ENCODE peak calls at places on chromosomes 4 and X, in nine cellular contexts. W, K, M, C, S, G, Z, D and P are unnamed samples.

GRCh38 chr4:72319596-72319995 is 249.4 kb downstream of the ADAMTS3 start:
- DNase-seq in Z (peak), K (no peak), G (no peak), W (peak), D (no peak), C (no peak), S (no peak), M (no peak), P (no peak)

GRCh38 chrX:22742174-22742573 is 257.6 kb upstream of the DDX53 start:
- DNase-seq in C (no peak), K (no peak), D (no peak), W (peak), G (no peak), S (no peak), Z (no peak), M (no peak), P (no peak)

GRCh38 chr4:14218641-14219040 is 591.1 kb upstream of the BOD1L1 start:
- DNase-seq in K (no peak), D (no peak), C (no peak), G (no peak), Z (no peak), S (no peak), M (no peak), W (no peak), P (no peak)

GRCh38 chr4:124526760-124527159 is 185.8 kb downstream of the ANKRD50 start:
- DNase-seq in D (no peak), C (no peak), K (no peak), M (no peak), S (no peak), G (no peak), Z (no peak), W (no peak), P (no peak)

GRCh38 chr4:131302108-131302507 is 1847.0 kb upstream of the PCDH10 start:
- DNase-seq in D (no peak), G (peak), K (peak), C (no peak), Z (no peak), W (no peak), S (no peak), M (no peak), P (no peak)

GRCh38 chr4:166594326-166594946 is 639.9 kb downstream of the SPOCK3 start:
- DNase-seq in D (no peak), Z (no peak), S (no peak), W (peak), K (peak), C (no peak), M (peak), G (peak), P (no peak)

GRCh38 chr4:123597586-123597985 is 201.0 kb downstream of the SPRY1 start:
- DNase-seq in D (no peak), C (no peak), K (no peak), G (no peak), Z (peak), W (peak), M (no peak), S (no peak), P (no peak)

GRCh38 chr4:22312113-22312512 is 203.8 kb downstream of the ADGRA3 start:
- DNase-seq in W (no peak), G (no peak), C (no peak), K (no peak), Z (no peak), M (no peak), S (no peak), D (no peak), P (no peak)

GRCh38 chrX:47697171-47697570 is 38.2 kb upstream of the UXT start:
- DNase-seq in M (no peak), G (no peak), C (no peak), W (peak), Z (no peak), S (no peak), K (no peak), D (no peak), P (no peak)

GRCh38 chrX:40152173-40152705 is 54.5 kb upstream of the BCOR start:
- DNase-seq in K (peak), W (no peak), S (peak), G (peak), D (peak), C (no peak), M (peak), Z (no peak), P (no peak)

GRCh38 chr4:169869487-169869886 is 111.7 kb upstream of the HPF1 start:
- DNase-seq in D (no peak), M (no peak), C (no peak), G (no peak), S (no peak), K (no peak), W (no peak), Z (no peak), P (no peak)

GRCh38 chr4:25847329-25847728 is 15.5 kb downstream of the SEL1L3 start:
- DNase-seq in G (no peak), C (no peak), W (peak), S (no peak), M (no peak), K (no peak), D (no peak), Z (no peak), P (no peak)

GRCh38 chrX:72644946-72645345 is 69.2 kb downstream of the PHKA1 start:
- DNase-seq in Z (no peak), M (no peak), W (no peak), K (no peak), D (no peak), C (no peak), S (no peak), G (no peak), P (no peak)

GRCh38 chr4:99759988-99760387 is 56.6 kb upstream of the DAPP1 start:
- DNase-seq in W (no peak), M (no peak), D (no peak), C (no peak), G (no peak), S (no peak), Z (no peak), K (no peak), P (no peak)

GRCh38 chrX:46873746-46874145 is 36.9 kb downstream of the RP2 start:
- DNase-seq in K (no peak), M (no peak), G (no peak), Z (no peak), W (no peak), D (no peak), S (no peak), C (no peak), P (no peak)

GRCh38 chrX:39985116-39985515 is 112.6 kb downstream of the BCOR start:
- DNase-seq in S (no peak), D (no peak), G (no peak), M (no peak), Z (no peak), W (no peak), C (no peak), K (no peak), P (no peak)

GRCh38 chr4:68209003-68209402 is 36.5 kb downstream of the TMPRSS11B start:
- DNase-seq in C (no peak), M (no peak), D (no peak), K (no peak), G (no peak), Z (no peak), W (no peak), S (no peak), P (no peak)

GRCh38 chr4:71184195-71184781 is 154.5 kb upstream of the SLC4A4 start:
- DNase-seq in C (no peak), Z (no peak), G (peak), W (peak), S (peak), D (no peak), K (peak), M (no peak), P (no peak)

GRCh38 chrX:989959-990510 is 222.4 kb downstream of the CRLF2 start:
- DNase-seq in D (peak), Z (no peak), S (peak), K (peak), W (peak), M (peak), G (peak), C (peak), P (no peak)

GRCh38 chrX:136652822-136653723 is 5.1 kb downstream of the CD40LG start:
- DNase-seq in K (no peak), M (no peak), W (no peak), Z (no peak), G (no peak), S (peak), D (peak), C (no peak), P (no peak)

GRCh38 chrX:125778256-125778655 is 387.8 kb downstream of the DCAF12L2 start:
- DNase-seq in Z (no peak), K (no peak), G (no peak), S (no peak), C (no peak), M (no peak), D (no peak), W (no peak), P (no peak)

GRCh38 chrX:107483976-107484726 is 34.7 kb downstream of the FRMPD3 start:
- DNase-seq in Z (no peak), C (no peak), W (peak), M (peak), S (no peak), K (peak), G (peak), D (peak), P (no peak)

GRCh38 chrX:23911436-23911835 is 3.6 kb downstream of the CXorf58 start:
- DNase-seq in G (no peak), C (no peak), M (no peak), K (no peak), D (no peak), W (no peak), Z (no peak), S (no peak), P (no peak)

GRCh38 chr4:184347251-184348239 is 126.8 kb downstream of the IRF2 start:
- DNase-seq in C (peak), K (peak), S (no peak), G (peak), M (no peak), Z (no peak), D (peak), W (peak), P (no peak)

GRCh38 chr4:99815597-99816011 is 1.0 kb upstream of the DAPP1 start:
- DNase-seq in K (peak), D (no peak), M (no peak), Z (no peak), S (no peak), C (no peak), G (no peak), W (peak), P (no peak)

GRCh38 chr4:11487876-11488545 is 59.3 kb upstream of the HS3ST1 start:
- DNase-seq in W (peak), M (no peak), Z (no peak), S (no peak), D (no peak), G (no peak), K (no peak), C (no peak), P (no peak)
- TF ChIP-seq CTCF in W (no peak), M (no peak), Z (no peak), S (no peak), D (no peak), G (no peak), K (no peak), C (no peak), P (no peak)

DNA sequence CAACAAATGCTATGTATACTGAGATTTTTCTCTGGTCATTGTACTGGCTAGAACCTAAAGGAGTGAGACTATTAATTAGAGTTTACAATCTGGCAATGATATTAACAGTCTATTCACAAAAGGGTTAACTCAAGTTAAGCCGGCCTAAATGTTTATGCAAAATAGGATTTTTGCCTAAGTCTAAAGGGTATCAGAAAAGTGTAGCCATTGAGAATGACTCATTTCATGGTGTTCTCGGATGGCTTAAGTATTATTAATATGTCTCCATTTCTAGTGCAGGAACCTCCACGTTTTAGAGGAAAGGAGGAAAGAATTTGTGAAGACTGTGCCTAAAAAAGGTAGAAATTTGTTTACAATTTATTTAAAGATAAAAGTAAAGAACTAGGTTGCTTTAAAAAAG is 29.8 kb downstream of the DYNLT3 start:
- DNase-seq in W (no peak), K (no peak), Z (no peak), G (no peak), M (no peak), S (no peak), D (no peak), C (no peak), P (no peak)
- H3K27ac ChIP-seq in W (no peak), K (no peak), Z (no peak), G (no peak), M (no peak), S (no peak), D (no peak), C (no peak), P (no peak)

DNA sequence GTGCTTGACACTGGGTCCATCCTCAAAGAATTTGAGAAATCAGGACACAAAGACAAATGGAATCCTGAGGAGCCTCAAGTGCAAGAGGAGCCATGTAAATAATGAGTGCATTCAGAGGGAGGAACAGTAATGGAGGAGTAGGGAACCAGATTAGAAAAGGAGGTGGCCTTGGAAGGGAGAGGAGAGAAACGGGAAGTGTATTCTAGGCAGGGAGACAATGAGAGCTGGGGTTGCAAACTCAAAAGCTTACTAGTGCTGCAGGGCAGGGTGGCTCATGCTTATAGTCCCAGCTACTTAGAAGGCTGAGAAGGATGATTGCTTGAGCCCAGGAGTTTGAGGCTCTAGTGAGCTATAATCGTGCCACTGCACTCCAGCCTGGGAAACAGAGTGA is 113.2 kb upstream of the LSM6 start:
- DNase-seq in K (no peak), G (no peak), Z (no peak), W (no peak), M (no peak), C (no peak), S (no peak), D (no peak), P (no peak)
- TF ChIP-seq CTCF in K (no peak), G (no peak), Z (no peak), W (no peak), M (no peak), C (no peak), S (no peak), D (no peak), P (no peak)

GRCh38 chrX:154047266-154047665 is 27.6 kb upstream of the IRAK1 start:
- DNase-seq in D (no peak), M (no peak), C (no peak), G (no peak), S (no peak), W (peak), K (no peak), Z (no peak), P (no peak)

GRCh38 chrX:154048398-154048797 is 28.7 kb upstream of the IRAK1 start:
- DNase-seq in S (no peak), C (no peak), Z (no peak), M (no peak), G (no peak), W (no peak), K (no peak), D (no peak), P (no peak)

GRCh38 chrX:154051210-154051810 is 31.6 kb upstream of the IRAK1 start:
- DNase-seq in G (peak), S (peak), Z (peak), W (peak), K (peak), C (peak), M (peak), D (peak), P (peak)

GRCh38 chrX:154050113-154050495 is 30.4 kb upstream of the IRAK1 start:
- DNase-seq in G (no peak), S (no peak), Z (no peak), D (no peak), C (no peak), M (no peak), K (no peak), W (no peak), P (no peak)

DNA sequence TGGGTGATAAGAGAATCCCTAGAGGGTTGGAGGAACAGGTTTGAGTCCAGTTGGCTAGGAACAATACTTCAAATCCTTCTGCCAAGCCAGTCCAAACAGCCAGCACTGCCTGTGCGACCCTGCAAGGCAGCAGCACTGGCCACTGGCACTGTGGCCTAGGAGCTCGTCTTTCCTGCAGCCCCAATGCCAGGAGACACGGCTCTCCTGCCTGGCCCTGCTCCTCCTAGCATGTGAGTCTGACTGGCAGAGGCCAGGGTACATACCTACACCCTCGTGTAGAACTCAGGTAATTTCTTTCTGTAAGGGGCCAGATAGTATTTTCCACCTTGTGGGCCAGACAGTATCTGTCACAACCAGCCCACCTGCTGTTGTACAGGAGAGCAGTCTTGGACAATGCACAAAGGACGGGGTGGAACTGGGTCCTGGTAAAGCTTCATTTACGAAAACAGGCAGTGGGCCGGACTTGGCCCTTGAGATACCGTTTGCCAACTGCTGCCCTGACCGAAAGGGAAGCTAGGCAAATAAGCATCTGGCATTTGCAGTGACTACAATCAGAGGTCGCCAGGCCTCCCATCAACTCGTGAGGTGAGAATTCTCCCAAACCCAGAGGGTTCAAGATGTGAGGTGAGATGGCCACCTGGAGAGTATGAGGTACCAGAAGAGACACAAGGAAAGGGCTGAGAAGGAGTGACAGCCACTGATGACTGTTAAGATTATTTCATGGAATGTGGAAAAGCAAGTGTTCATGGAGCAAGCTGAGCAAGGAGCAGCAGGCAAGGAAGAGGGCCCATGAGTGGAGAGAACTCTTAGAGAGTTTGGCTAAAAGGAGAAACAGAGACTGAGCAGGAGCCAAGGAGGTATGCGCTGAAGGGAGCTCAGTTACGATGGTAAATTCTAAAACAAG is 29.8 kb upstream of the IRAK1 start:
- DNase-seq in M (no peak), G (no peak), W (no peak), Z (no peak), D (no peak), S (no peak), C (no peak), K (no peak), P (no peak)
- H3K27ac ChIP-seq in M (no peak), G (no peak), W (no peak), Z (no peak), D (peak), S (no peak), C (no peak), K (no peak), P (peak)

DNA sequence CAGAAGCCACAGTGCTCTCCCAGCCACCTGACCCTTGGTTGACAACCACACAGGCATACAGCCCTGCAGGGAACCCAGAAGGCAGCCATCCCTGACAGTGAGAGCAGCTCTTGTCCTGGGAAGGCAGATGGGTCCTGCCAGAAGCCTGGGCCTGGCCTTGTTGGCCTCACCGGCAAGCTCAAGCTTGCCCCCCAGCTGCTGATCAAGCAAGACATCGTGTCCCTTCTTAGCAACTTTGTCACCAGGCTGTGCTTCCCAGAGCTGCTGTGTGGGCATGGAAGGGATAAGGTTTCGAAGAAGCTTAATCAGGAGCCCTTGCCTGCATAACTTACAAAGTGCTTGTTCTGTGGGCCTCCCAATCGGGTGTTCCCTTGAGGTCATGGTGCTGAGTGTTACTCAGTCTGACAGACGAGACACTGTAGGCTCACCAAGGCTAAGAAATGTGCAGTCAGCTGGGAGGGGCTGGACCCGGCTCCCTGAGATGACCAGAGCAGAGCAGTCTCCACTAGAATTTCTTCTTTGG is 6.8 kb upstream of the ABLIM2 start:
- DNase-seq in W (no peak), Z (no peak), K (no peak), C (no peak), D (peak), M (no peak), G (no peak), S (no peak), P (no peak)
- TF ChIP-seq CTCF in W (no peak), Z (no peak), K (no peak), C (no peak), D (peak), M (no peak), G (no peak), S (no peak), P (no peak)